ENCODE peak calls at places on chromosomes 11 and 22, in five cellular contexts. C is mesendoderm, E is hypothalamus, Y is ureter, V is NCI-H1092 treated with DMSO at 0.1 percent for 48 hours. L is an unnamed sample.

GRCh38 chr11:32706985-32707736 is 87.3 kb downstream of the CCDC73 start:
- DNase-seq in V (no peak), Y (no peak), C (no peak), E (no peak), L (no peak)

GRCh38 chr11:103515283-103515682 is 406.1 kb downstream of the DYNC2H1 start:
- DNase-seq in E (no peak), V (no peak), Y (no peak), C (no peak), L (no peak)

GRCh38 chr11:40388097-40388818 is 1071.2 kb downstream of the LRRC4C start:
- DNase-seq in C (no peak), V (no peak), E (no peak), Y (no peak), L (no peak)

GRCh38 chr11:76783294-76783900 is at the start of gene TSKU:
- DNase-seq in E (no peak), V (no peak), C (peak; percentile 90), Y (no peak), L (peak; percentile 69)

GRCh38 chr11:73168925-73169579 is 26.9 kb upstream of the FCHSD2 start:
- DNase-seq in E (no peak), Y (no peak), C (peak; percentile 45), V (no peak), L (no peak)

GRCh38 chr11:108703916-108704315 is 39.0 kb downstream of the DDX10 start:
- DNase-seq in Y (no peak), C (no peak), V (no peak), E (no peak), L (no peak)

GRCh38 chr11:35056391-35057093 is 82.4 kb upstream of the CD44 start:
- DNase-seq in E (no peak), V (no peak), C (no peak), Y (no peak), L (no peak)

GRCh38 chr11:100584201-100584600 is 102.9 kb upstream of the ARHGAP42 start:
- DNase-seq in V (no peak), E (no peak), Y (no peak), C (no peak), L (no peak)

GRCh38 chr11:36296925-36297604 is 977 bp downstream of the PRR5L start:
- DNase-seq in V (no peak), E (no peak), C (no peak), Y (no peak), L (no peak)

GRCh38 chr11:75272391-75272790 is 31.8 kb downstream of the TPBGL start:
- DNase-seq in V (no peak), C (no peak), E (no peak), Y (no peak), L (no peak)

GRCh38 chr11:35802672-35803071 is 140.1 kb downstream of the TRIM44 start:
- DNase-seq in C (no peak), V (no peak), Y (no peak), E (no peak), L (no peak)

GRCh38 chr22:21567456-21568206 is at the start of gene UBE2L3:
- DNase-seq in Y (peak; percentile 83), C (peak; percentile 94), E (peak; percentile 40), V (peak; percentile 75), L (peak; percentile 63)

GRCh38 chr11:81092517-81092916 is 1641.1 kb downstream of the FAM181B start:
- DNase-seq in C (no peak), E (no peak), Y (no peak), V (no peak), L (no peak)

GRCh38 chr11:43708776-43709175 is 28.2 kb downstream of the HSD17B12 start:
- DNase-seq in C (no peak), Y (no peak), E (no peak), V (no peak), L (no peak)

GRCh38 chr11:30128269-30128932 is 102.4 kb upstream of the FSHB start:
- DNase-seq in C (peak; percentile 45), E (no peak), Y (no peak), V (peak; percentile 5), L (no peak)

GRCh38 chr11:31601635-31602282 is 92.2 kb downstream of the ELP4 start:
- DNase-seq in Y (no peak), E (no peak), C (no peak), V (no peak), L (no peak)

GRCh38 chr11:132177106-132177505 is 806.7 kb downstream of the NTM start:
- DNase-seq in E (no peak), Y (no peak), V (no peak), C (peak; percentile 53), L (no peak)

GRCh38 chr11:90229791-90230190 is 6.9 kb upstream of the CHORDC1 start:
- DNase-seq in C (no peak), E (no peak), V (no peak), Y (no peak), L (no peak)

L was measured in NCI-H146.